ENCODE peak calls at places on chromosome 14, in seven cellular contexts. One of them, this sample, is unnamed.

GRCh38 chr14:80872645-80873044 is 68.9 kb downstream of the CEP128 start:
- DNase-seq in kidney: no peak
- DNase-seq in fibroblast of pulmonary artery: no peak
- DNase-seq in WERI-Rb-1: no peak
- DNase-seq in AG09309: no peak
- DNase-seq in GM12878: no peak
- DNase-seq in epithelial cell of esophagus: no peak
- DNase-seq in this sample: no peak

GRCh38 chr14:96204151-96205058 is at the start of gene BDKRB2:
- DNase-seq in epithelial cell of esophagus: peak; percentile 87
- DNase-seq in GM12878: no peak
- DNase-seq in AG09309: peak; percentile 49
- DNase-seq in WERI-Rb-1: peak; percentile 78
- DNase-seq in fibroblast of pulmonary artery: peak; percentile 63
- DNase-seq in kidney: peak; percentile 93
- DNase-seq in this sample: peak; percentile 94

GRCh38 chr14:73943083-73943482 is 6.8 kb downstream of the FAM161B start:
- DNase-seq in epithelial cell of esophagus: peak; percentile 67
- DNase-seq in GM12878: no peak
- DNase-seq in kidney: no peak
- DNase-seq in fibroblast of pulmonary artery: peak; percentile 86
- DNase-seq in WERI-Rb-1: no peak
- DNase-seq in AG09309: peak; percentile 60
- DNase-seq in this sample: peak; percentile 81

GRCh38 chr14:72553161-72553560 is 340.7 kb downstream of the DPF3 start:
- DNase-seq in kidney: no peak
- DNase-seq in fibroblast of pulmonary artery: no peak
- DNase-seq in GM12878: no peak
- DNase-seq in epithelial cell of esophagus: no peak
- DNase-seq in AG09309: no peak
- DNase-seq in WERI-Rb-1: no peak
- DNase-seq in this sample: no peak

GRCh38 chr14:102057480-102058114 is 29.2 kb downstream of the HSP90AA1 start:
- DNase-seq in epithelial cell of esophagus: no peak
- DNase-seq in kidney: peak; percentile 23
- DNase-seq in GM12878: no peak
- DNase-seq in WERI-Rb-1: no peak
- DNase-seq in AG09309: no peak
- DNase-seq in fibroblast of pulmonary artery: no peak
- DNase-seq in this sample: no peak

GRCh38 chr14:94110552-94111181 is at the start of gene IFI27:
- DNase-seq in fibroblast of pulmonary artery: peak; percentile 64
- DNase-seq in GM12878: no peak
- DNase-seq in WERI-Rb-1: no peak
- DNase-seq in epithelial cell of esophagus: peak; percentile 32
- DNase-seq in kidney: no peak
- DNase-seq in AG09309: no peak
- DNase-seq in this sample: peak; percentile 74

GRCh38 chr14:24436355-24437019 is 6.1 kb downstream of the SDR39U1 start:
- DNase-seq in kidney: no peak
- DNase-seq in fibroblast of pulmonary artery: peak; percentile 87
- DNase-seq in epithelial cell of esophagus: peak; percentile 70
- DNase-seq in GM12878: no peak
- DNase-seq in AG09309: peak; percentile 67
- DNase-seq in WERI-Rb-1: peak; percentile 50
- DNase-seq in this sample: peak; percentile 90

GRCh38 chr14:101478096-101478495 is 83.2 kb upstream of the DIO3 start:
- DNase-seq in GM12878: no peak
- DNase-seq in kidney: no peak
- DNase-seq in WERI-Rb-1: no peak
- DNase-seq in AG09309: no peak
- DNase-seq in fibroblast of pulmonary artery: no peak
- DNase-seq in epithelial cell of esophagus: no peak
- DNase-seq in this sample: no peak

GRCh38 chr14:56490379-56490778 is 89.2 kb upstream of the TMEM260 start:
- DNase-seq in epithelial cell of esophagus: peak; percentile 57
- DNase-seq in kidney: no peak
- DNase-seq in fibroblast of pulmonary artery: peak; percentile 57
- DNase-seq in WERI-Rb-1: no peak
- DNase-seq in AG09309: no peak
- DNase-seq in GM12878: no peak
- DNase-seq in this sample: no peak

GRCh38 chr14:99541677-99542470 is 60.7 kb downstream of the CCNK start:
- DNase-seq in AG09309: no peak
- DNase-seq in GM12878: no peak
- DNase-seq in WERI-Rb-1: peak; percentile 76
- DNase-seq in epithelial cell of esophagus: peak; percentile 16
- DNase-seq in kidney: peak; percentile 61
- DNase-seq in fibroblast of pulmonary artery: no peak
- DNase-seq in this sample: no peak

GRCh38 chr14:34324363-34324795 is 137.7 kb downstream of the SPTSSA start:
- DNase-seq in WERI-Rb-1: peak; percentile 29
- DNase-seq in AG09309: peak; percentile 5
- DNase-seq in GM12878: no peak
- DNase-seq in epithelial cell of esophagus: peak; percentile 40
- DNase-seq in kidney: no peak
- DNase-seq in fibroblast of pulmonary artery: peak; percentile 59
- DNase-seq in this sample: peak; percentile 14

GRCh38 chr14:59090572-59090971 is 97.9 kb upstream of the DAAM1 start:
- DNase-seq in fibroblast of pulmonary artery: no peak
- DNase-seq in WERI-Rb-1: no peak
- DNase-seq in kidney: no peak
- DNase-seq in AG09309: no peak
- DNase-seq in GM12878: no peak
- DNase-seq in epithelial cell of esophagus: no peak
- DNase-seq in this sample: peak; percentile 44

GRCh38 chr14:51424569-51425251 is 184.7 kb downstream of the TMX1 start:
- DNase-seq in epithelial cell of esophagus: no peak
- DNase-seq in kidney: no peak
- DNase-seq in fibroblast of pulmonary artery: peak; percentile 82
- DNase-seq in GM12878: no peak
- DNase-seq in WERI-Rb-1: no peak
- DNase-seq in AG09309: no peak
- DNase-seq in this sample: peak; percentile 82

GRCh38 chr14:50047274-50047676 is 69.1 kb downstream of the VCPKMT start:
- DNase-seq in epithelial cell of esophagus: peak; percentile 55
- DNase-seq in WERI-Rb-1: no peak
- DNase-seq in kidney: peak; percentile 52
- DNase-seq in GM12878: peak; percentile 73
- DNase-seq in AG09309: no peak
- DNase-seq in fibroblast of pulmonary artery: no peak
- DNase-seq in this sample: no peak

GRCh38 chr14:63787995-63788946 is 60.4 kb upstream of the SGPP1 start:
- DNase-seq in fibroblast of pulmonary artery: no peak
- DNase-seq in AG09309: no peak
- DNase-seq in WERI-Rb-1: no peak
- DNase-seq in epithelial cell of esophagus: no peak
- DNase-seq in kidney: no peak
- DNase-seq in GM12878: no peak
- DNase-seq in this sample: no peak

GRCh38 chr14:26282578-26282977 is 315.3 kb downstream of the NOVA1 start:
- DNase-seq in GM12878: no peak
- DNase-seq in kidney: no peak
- DNase-seq in epithelial cell of esophagus: peak; percentile 79
- DNase-seq in WERI-Rb-1: no peak
- DNase-seq in fibroblast of pulmonary artery: no peak
- DNase-seq in AG09309: no peak
- DNase-seq in this sample: no peak

GRCh38 chr14:76953196-76953945 is 75.1 kb downstream of the IRF2BPL start:
- DNase-seq in WERI-Rb-1: no peak
- DNase-seq in epithelial cell of esophagus: peak; percentile 73
- DNase-seq in fibroblast of pulmonary artery: peak; percentile 63
- DNase-seq in AG09309: peak; percentile 44
- DNase-seq in kidney: peak; percentile 94
- DNase-seq in GM12878: no peak
- DNase-seq in this sample: peak; percentile 90

GRCh38 chr14:87199371-87199770 is 793.6 kb downstream of the GALC start:
- DNase-seq in kidney: no peak
- DNase-seq in GM12878: no peak
- DNase-seq in WERI-Rb-1: no peak
- DNase-seq in epithelial cell of esophagus: no peak
- DNase-seq in AG09309: no peak
- DNase-seq in fibroblast of pulmonary artery: no peak
- DNase-seq in this sample: no peak

GRCh38 chr14:50985124-50985815 is 41.0 kb upstream of the PYGL start:
- DNase-seq in GM12878: no peak
- DNase-seq in fibroblast of pulmonary artery: no peak
- DNase-seq in AG09309: no peak
- DNase-seq in epithelial cell of esophagus: peak; percentile 7
- DNase-seq in kidney: no peak
- DNase-seq in WERI-Rb-1: no peak
- DNase-seq in this sample: no peak

GRCh38 chr14:51419685-51420084 is 179.6 kb downstream of the TMX1 start:
- DNase-seq in GM12878: no peak
- DNase-seq in AG09309: no peak
- DNase-seq in epithelial cell of esophagus: no peak
- DNase-seq in WERI-Rb-1: no peak
- DNase-seq in fibroblast of pulmonary artery: no peak
- DNase-seq in kidney: no peak
- DNase-seq in this sample: no peak

GRCh38 chr14:35123388-35123703 is 994 bp downstream of the PRORP start:
- DNase-seq in WERI-Rb-1: no peak
- DNase-seq in GM12878: no peak
- DNase-seq in AG09309: no peak
- DNase-seq in epithelial cell of esophagus: no peak
- DNase-seq in kidney: no peak
- DNase-seq in fibroblast of pulmonary artery: no peak
- DNase-seq in this sample: no peak

GRCh38 chr14:98900236-98900635 is 371.8 kb downstream of the BCL11B start:
- DNase-seq in AG09309: no peak
- DNase-seq in GM12878: no peak
- DNase-seq in WERI-Rb-1: no peak
- DNase-seq in kidney: no peak
- DNase-seq in fibroblast of pulmonary artery: no peak
- DNase-seq in epithelial cell of esophagus: no peak
- DNase-seq in this sample: no peak

GRCh38 chr14:33435911-33436310 is 497.2 kb downstream of the NPAS3 start:
- DNase-seq in kidney: no peak
- DNase-seq in AG09309: peak; percentile 50
- DNase-seq in fibroblast of pulmonary artery: peak; percentile 84
- DNase-seq in WERI-Rb-1: no peak
- DNase-seq in GM12878: no peak
- DNase-seq in epithelial cell of esophagus: peak; percentile 93
- DNase-seq in this sample: peak; percentile 14

GRCh38 chr14:69675246-69675583 is 63.8 kb downstream of the SUSD6 start:
- DNase-seq in fibroblast of pulmonary artery: no peak
- DNase-seq in AG09309: no peak
- DNase-seq in WERI-Rb-1: no peak
- DNase-seq in epithelial cell of esophagus: no peak
- DNase-seq in GM12878: no peak
- DNase-seq in kidney: no peak
- DNase-seq in this sample: no peak
- TF ChIP-seq CTCF in fibroblast of pulmonary artery: no peak
- TF ChIP-seq CTCF in AG09309: no peak
- TF ChIP-seq CTCF in WERI-Rb-1: no peak
- TF ChIP-seq CTCF in epithelial cell of esophagus: no peak
- TF ChIP-seq CTCF in GM12878: no peak
- TF ChIP-seq CTCF in kidney: no peak
- TF ChIP-seq CTCF in this sample: no peak

DNA sequence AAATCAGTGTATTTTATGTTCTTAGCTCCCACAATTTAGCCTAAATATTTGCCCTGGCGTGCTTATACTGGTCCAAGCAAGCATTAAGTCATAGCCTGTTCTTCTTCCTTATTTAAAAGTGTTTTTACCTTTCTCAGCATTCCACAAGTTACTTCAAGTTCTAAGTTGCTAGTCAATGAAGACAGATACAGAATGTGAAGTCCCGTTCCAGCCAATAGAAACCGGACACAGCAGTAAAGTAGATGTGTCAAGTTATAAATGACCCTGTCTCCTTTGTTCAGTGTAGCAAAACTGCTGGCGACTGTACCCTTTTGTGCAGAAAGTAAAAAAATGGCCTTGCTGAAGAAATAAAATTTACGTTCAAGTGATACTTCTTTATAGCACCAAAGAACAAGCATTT is 3.9 kb downstream of the SNAPC1 start:
- DNase-seq in AG09309: no peak
- DNase-seq in fibroblast of pulmonary artery: no peak
- DNase-seq in WERI-Rb-1: no peak
- DNase-seq in kidney: no peak
- DNase-seq in epithelial cell of esophagus: peak; percentile 54
- DNase-seq in GM12878: no peak
- DNase-seq in this sample: no peak
- H3K4me3 ChIP-seq in AG09309: no peak overlapping the region
- H3K4me3 ChIP-seq in fibroblast of pulmonary artery: no peak overlapping the region
- H3K4me3 ChIP-seq in WERI-Rb-1: no peak overlapping the region
- H3K4me3 ChIP-seq in kidney: no peak overlapping the region
- H3K4me3 ChIP-seq in epithelial cell of esophagus: peak overlapping the region; percentile 89
- H3K4me3 ChIP-seq in GM12878: peak overlapping the region; percentile 22
- H3K4me3 ChIP-seq in this sample: no peak overlapping the region

GRCh38 chr14:92678766-92679165 is 69.7 kb downstream of the LGMN start:
- DNase-seq in WERI-Rb-1: no peak
- DNase-seq in fibroblast of pulmonary artery: no peak
- DNase-seq in GM12878: no peak
- DNase-seq in AG09309: no peak
- DNase-seq in epithelial cell of esophagus: no peak
- DNase-seq in kidney: peak; percentile 53
- DNase-seq in this sample: no peak

GRCh38 chr14:92679246-92679645 is 69.2 kb downstream of the LGMN start:
- DNase-seq in GM12878: no peak
- DNase-seq in epithelial cell of esophagus: no peak
- DNase-seq in WERI-Rb-1: no peak
- DNase-seq in kidney: peak; percentile 45
- DNase-seq in fibroblast of pulmonary artery: no peak
- DNase-seq in AG09309: no peak
- DNase-seq in this sample: no peak

GRCh38 chr14:92677955-92678354 is 70.5 kb downstream of the LGMN start:
- DNase-seq in GM12878: no peak
- DNase-seq in kidney: peak; percentile 13
- DNase-seq in epithelial cell of esophagus: no peak
- DNase-seq in AG09309: no peak
- DNase-seq in fibroblast of pulmonary artery: no peak
- DNase-seq in WERI-Rb-1: no peak
- DNase-seq in this sample: no peak

GRCh38 chr14:92683041-92683440 is 65.4 kb downstream of the LGMN start:
- DNase-seq in kidney: peak; percentile 65
- DNase-seq in WERI-Rb-1: no peak
- DNase-seq in epithelial cell of esophagus: no peak
- DNase-seq in GM12878: no peak
- DNase-seq in AG09309: no peak
- DNase-seq in fibroblast of pulmonary artery: no peak
- DNase-seq in this sample: no peak

GRCh38 chr14:92680781-92681650 is 67.4 kb downstream of the LGMN start:
- DNase-seq in AG09309: peak; percentile 25
- DNase-seq in fibroblast of pulmonary artery: peak; percentile 82
- DNase-seq in WERI-Rb-1: peak; percentile 75
- DNase-seq in GM12878: no peak
- DNase-seq in epithelial cell of esophagus: peak; percentile 79
- DNase-seq in kidney: peak; percentile 81
- DNase-seq in this sample: peak; percentile 91
- TF ChIP-seq CTCF in AG09309: peak; percentile 98
- TF ChIP-seq CTCF in fibroblast of pulmonary artery: peak; percentile 97
- TF ChIP-seq CTCF in WERI-Rb-1: peak; percentile 88
- TF ChIP-seq CTCF in GM12878: peak; percentile 90
- TF ChIP-seq CTCF in epithelial cell of esophagus: peak; percentile 96
- TF ChIP-seq CTCF in kidney: peak; percentile 85
- TF ChIP-seq CTCF in this sample: peak; percentile 91

GRCh38 chr14:105477659-105478623 is 3.3 kb downstream of the CRIP2 start:
- DNase-seq in kidney: peak; percentile 81
- DNase-seq in WERI-Rb-1: no peak
- DNase-seq in GM12878: no peak
- DNase-seq in epithelial cell of esophagus: no peak
- DNase-seq in AG09309: no peak
- DNase-seq in fibroblast of pulmonary artery: no peak
- DNase-seq in this sample: no peak
- H3K4me3 ChIP-seq in kidney: no peak overlapping the region
- H3K4me3 ChIP-seq in WERI-Rb-1: no peak overlapping the region
- H3K4me3 ChIP-seq in GM12878: no peak overlapping the region
- H3K4me3 ChIP-seq in epithelial cell of esophagus: no peak overlapping the region
- H3K4me3 ChIP-seq in AG09309: no peak overlapping the region
- H3K4me3 ChIP-seq in fibroblast of pulmonary artery: no peak overlapping the region
- H3K4me3 ChIP-seq in this sample: no peak overlapping the region

This sample was measured in foreskin fibroblast.